ENCODE peak calls at places on chromosomes 4 and X, in seven cellular contexts. Y, W, R, N, Q, C and X are unnamed samples.
A peak's percentile ranks its signal among the peaks of the same experiment; 100 is the strongest.

GRCh38 chr4:131499139-131499873 is 1649.8 kb upstream of the PCDH10 start:
- DNase-seq in R (no peak), Q (peak; percentile 47), N (no peak), Y (no peak), C (peak; percentile 98), W (no peak), X (peak; percentile 35)

GRCh38 chrX:119155416-119156035 is 27.9 kb upstream of the KIAA1210 start:
- DNase-seq in Y (no peak), C (peak; percentile 1), W (no peak), Q (no peak), N (no peak), R (no peak), X (peak; percentile 40)

GRCh38 chr4:108382751-108383150 is 214.0 kb upstream of the LEF1 start:
- DNase-seq in W (no peak), Q (no peak), C (no peak), N (no peak), Y (no peak), R (no peak), X (no peak)

GRCh38 chr4:158162637-158163036 is 10.2 kb downstream of the GASK1B start:
- DNase-seq in Y (no peak), W (no peak), R (no peak), N (no peak), Q (no peak), C (peak; percentile 66), X (peak; percentile 20)

GRCh38 chr4:40308528-40309122 is 26.5 kb upstream of the CHRNA9 start:
- DNase-seq in Q (no peak), C (no peak), R (no peak), Y (no peak), W (no peak), N (peak; percentile 41), X (no peak)

GRCh38 chrX:50469206-50469605 is 1.4 kb downstream of the DGKK start:
- DNase-seq in N (peak; percentile 30), Y (no peak), W (no peak), R (no peak), Q (no peak), C (no peak), X (no peak)

GRCh38 chr4:3514806-3515421 is 17.3 kb downstream of the LRPAP1 start:
- DNase-seq in N (peak; percentile 67), C (no peak), Q (no peak), Y (no peak), W (peak; percentile 55), R (peak; percentile 81), X (no peak)

GRCh38 chrX:12955882-12956703 is 18.8 kb upstream of the TMSB4X start:
- DNase-seq in C (peak; percentile 91), Q (no peak), N (no peak), Y (no peak), W (peak; percentile 67), R (no peak), X (peak; percentile 84)

GRCh38 chr4:81913427-81913878 is 441.7 kb upstream of the RASGEF1B start:
- DNase-seq in W (peak; percentile 94), Y (peak; percentile 71), R (peak; percentile 81), Q (peak; percentile 57), N (peak; percentile 86), C (peak; percentile 10), X (peak; percentile 31)

GRCh38 chr4:95394733-95395306 is 154.0 kb downstream of the UNC5C start:
- DNase-seq in Q (no peak), N (no peak), Y (no peak), W (no peak), C (no peak), R (no peak), X (no peak)

GRCh38 chr4:38860788-38861424 is 4.3 kb upstream of the TLR6 start:
- DNase-seq in Q (no peak), W (peak; percentile 80), C (no peak), N (peak; percentile 77), Y (peak; percentile 53), R (peak; percentile 72), X (peak; percentile 26)

GRCh38 chr4:48042979-48043461 is 26.4 kb downstream of the NIPAL1 start:
- DNase-seq in R (no peak), C (no peak), N (no peak), Y (no peak), W (peak; percentile 11), Q (peak; percentile 24), X (no peak)

GRCh38 chr4:5821665-5822358 is 71.1 kb downstream of the CRMP1 start:
- DNase-seq in Q (no peak), R (peak; percentile 92), N (peak; percentile 78), W (peak; percentile 67), Y (peak; percentile 11), C (no peak), X (no peak)

GRCh38 chr4:2923141-2923551 is 40.1 kb downstream of the NOP14 start:
- DNase-seq in R (no peak), C (peak; percentile 88), W (peak; percentile 44), N (no peak), Q (no peak), Y (no peak), X (peak; percentile 55)

GRCh38 chr4:60506061-60506460 is 694.1 kb upstream of the ADGRL3 start:
- DNase-seq in Y (no peak), W (no peak), N (no peak), Q (no peak), C (no peak), R (no peak), X (no peak)

GRCh38 chr4:25861422-25861926 is 1.3 kb downstream of the SEL1L3 start:
- DNase-seq in W (no peak), C (peak; percentile 60), N (no peak), Y (no peak), Q (no peak), R (no peak), X (peak; percentile 47)

GRCh38 chr4:135994360-135994759 is 1537.9 kb downstream of the PCDH18 start:
- DNase-seq in Y (no peak), N (no peak), R (no peak), Q (no peak), C (no peak), W (no peak), X (no peak)

GRCh38 chr4:174460684-174461083 is 61.6 kb downstream of the HPGD start:
- DNase-seq in R (no peak), C (no peak), Y (no peak), N (no peak), Q (no peak), W (no peak), X (no peak)

GRCh38 chr4:174467107-174467506 is 55.2 kb downstream of the HPGD start:
- DNase-seq in Q (no peak), W (no peak), N (no peak), Y (no peak), C (no peak), R (no peak), X (no peak)

GRCh38 chr4:174461438-174462106 is 60.7 kb downstream of the HPGD start:
- DNase-seq in Q (no peak), W (peak; percentile 26), C (peak; percentile 55), R (no peak), Y (no peak), N (no peak), X (no peak)

GRCh38 chr4:174464949-174465348 is 57.3 kb downstream of the HPGD start:
- DNase-seq in W (no peak), Y (no peak), N (no peak), C (no peak), Q (peak; percentile 27), R (no peak), X (no peak)
- H2BK120ac ChIP-seq in W (no peak overlapping the region), Y (no peak overlapping the region), N (no peak overlapping the region), C (no peak overlapping the region), Q (no peak overlapping the region), R (no peak overlapping the region), X (no peak overlapping the region)

GRCh38 chrX:1591102-1591862 is at the start of gene AKAP17A:
- DNase-seq in W (peak; percentile 98), R (peak; percentile 100), N (peak; percentile 98), Y (peak; percentile 94), C (peak; percentile 91), Q (peak; percentile 90), X (peak; percentile 90)

GRCh38 chrX:1591863-1592127 is 391 bp downstream of the AKAP17A start:
- DNase-seq in Q (no peak), C (peak; percentile 23), R (no peak), W (no peak), Y (no peak), N (no peak), X (no peak)

GRCh38 chrX:1592128-1592862 is 891 bp downstream of the AKAP17A start:
- DNase-seq in Y (no peak), Q (no peak), C (peak; percentile 38), W (peak; percentile 69), N (peak; percentile 66), R (peak; percentile 49), X (peak; percentile 5)

GRCh38 chrX:1587161-1587560 is 4.2 kb upstream of the AKAP17A start:
- DNase-seq in R (peak; percentile 30), C (no peak), N (no peak), W (no peak), Q (no peak), Y (no peak), X (no peak)

DNA sequence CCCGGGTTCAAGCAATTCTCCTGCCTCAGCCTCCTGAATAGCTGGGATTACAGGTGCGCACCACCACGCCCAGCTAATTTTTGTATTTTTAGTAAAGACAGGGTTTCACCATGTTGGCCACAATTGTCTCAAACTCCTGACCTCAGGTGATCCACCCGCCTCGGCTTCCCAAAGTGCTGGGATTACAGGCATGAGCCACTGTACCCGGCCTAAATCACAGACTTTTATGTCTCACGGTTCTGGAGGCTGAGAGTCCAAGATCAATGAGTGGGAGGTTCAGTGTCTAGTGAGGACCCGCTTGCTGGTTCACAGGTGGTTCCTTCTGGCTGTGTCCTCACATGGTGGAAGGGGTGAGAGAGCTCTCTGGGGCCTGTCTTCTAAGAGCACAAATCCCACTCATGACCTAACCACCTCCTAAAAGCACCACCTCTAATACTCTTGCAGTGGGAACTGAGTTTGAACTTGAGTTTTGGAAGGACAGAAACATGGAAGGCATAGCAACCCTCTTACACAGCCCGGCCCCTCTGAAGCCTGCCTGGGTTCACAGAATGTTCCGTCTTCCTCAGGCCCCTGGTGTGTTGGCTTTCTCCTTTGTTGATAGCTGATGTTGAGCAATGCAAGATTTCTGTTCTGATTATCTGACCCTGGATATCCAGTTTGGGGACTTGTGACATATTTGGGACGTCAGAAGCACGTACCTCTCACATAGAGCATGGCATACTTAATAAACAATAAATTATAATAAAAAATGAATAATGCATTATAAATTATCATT is 1.9 kb upstream of the AKAP17A start:
- DNase-seq in R (peak; percentile 44), W (peak; percentile 22), Q (no peak), Y (no peak), C (no peak), N (no peak), X (no peak)
- H2BK120ac ChIP-seq in R (no peak overlapping the region), W (no peak overlapping the region), Q (peak overlapping the region; percentile 63), Y (no peak overlapping the region), C (no peak overlapping the region), N (no peak overlapping the region), X (no peak overlapping the region)

GRCh38 chr4:23839279-23839678 is 50.6 kb downstream of the PPARGC1A start:
- DNase-seq in R (no peak), Q (no peak), C (no peak), N (no peak), Y (no peak), W (no peak), X (no peak)

GRCh38 chr4:23837366-23837765 is 52.5 kb downstream of the PPARGC1A start:
- DNase-seq in Y (no peak), W (no peak), Q (no peak), N (no peak), R (no peak), C (no peak), X (no peak)

GRCh38 chr4:23838131-23838530 is 51.7 kb downstream of the PPARGC1A start:
- DNase-seq in N (no peak), R (no peak), Q (no peak), Y (no peak), C (no peak), W (no peak), X (no peak)

GRCh38 chr4:23835814-23836478 is 53.9 kb downstream of the PPARGC1A start:
- DNase-seq in Y (no peak), N (no peak), Q (no peak), W (no peak), C (no peak), R (no peak), X (no peak)
- H2BK120ac ChIP-seq in Y (no peak overlapping the region), N (no peak overlapping the region), Q (no peak overlapping the region), W (no peak overlapping the region), C (no peak overlapping the region), R (no peak overlapping the region), X (no peak overlapping the region)

GRCh38 chr4:127623755-127624087 is 9.0 kb upstream of the INTU start:
- DNase-seq in C (peak; percentile 26), R (no peak), W (no peak), N (no peak), Y (no peak), Q (no peak), X (peak; percentile 41)
- H2BK120ac ChIP-seq in C (no peak overlapping the region), R (no peak overlapping the region), W (no peak overlapping the region), N (no peak overlapping the region), Y (no peak overlapping the region), Q (no peak overlapping the region), X (peak overlapping the region; percentile 64)